ENCODE peak calls at places on chromosomes 16 and 17, in nine cellular contexts. V, K, I, D, U, G, B, E and C are unnamed samples.

GRCh38 chr17:51692917-51693316 is 432.6 kb downstream of the UTP18 start:
- DNase-seq in D (no peak), E (no peak), I (no peak), V (no peak), U (no peak), K (no peak), B (no peak), G (no peak), C (no peak)

GRCh38 chr17:42097691-42098661 is at the start of gene ZNF385C:
- DNase-seq in D (peak; percentile 43), U (no peak), G (no peak), E (peak; percentile 48), I (no peak), K (no peak), B (no peak), V (no peak), C (no peak)

GRCh38 chr17:57442914-57443571 is 186.7 kb downstream of the MSI2 start:
- DNase-seq in D (peak; percentile 20), G (peak; percentile 93), E (peak; percentile 74), I (peak; percentile 35), V (peak; percentile 53), B (peak; percentile 56), U (peak; percentile 86), K (peak; percentile 64), C (peak; percentile 32)

GRCh38 chr16:380837-381787 is 666 bp downstream of the PGAP6 start:
- DNase-seq in D (no peak), U (no peak), K (no peak), G (peak; percentile 37), E (peak; percentile 36), I (peak; percentile 72), V (no peak), B (no peak), C (no peak)

GRCh38 chr17:50181601-50182345 is 16.0 kb downstream of the SGCA start:
- DNase-seq in V (no peak), B (peak; percentile 74), E (no peak), U (no peak), I (no peak), K (no peak), D (no peak), G (no peak), C (no peak)

GRCh38 chr16:50202926-50203624 is 50.0 kb downstream of the TENT4B start:
- DNase-seq in B (no peak), V (no peak), D (no peak), I (no peak), U (peak; percentile 89), E (no peak), G (no peak), K (no peak), C (peak; percentile 73)

GRCh38 chr17:64130559-64131001 is 636 bp upstream of the ERN1 start:
- DNase-seq in U (no peak), G (no peak), I (no peak), K (peak; percentile 66), B (no peak), V (no peak), E (peak; percentile 79), D (no peak), C (peak; percentile 74)

GRCh38 chr17:8687732-8688131 is 56.9 kb downstream of the CCDC42 start:
- DNase-seq in V (no peak), E (no peak), B (no peak), K (no peak), D (no peak), I (no peak), G (no peak), U (no peak), C (no peak)

GRCh38 chr17:17445925-17446665 is 30.7 kb upstream of the MED9 start:
- DNase-seq in I (no peak), D (no peak), U (peak; percentile 96), E (no peak), G (no peak), V (no peak), K (peak; percentile 78), B (no peak), C (peak; percentile 30)

GRCh38 chr17:32943206-32943605 is 15.3 kb downstream of the TMEM98 start:
- DNase-seq in E (no peak), I (no peak), U (no peak), G (no peak), V (no peak), B (no peak), D (no peak), K (no peak), C (peak; percentile 28)

GRCh38 chr17:64128787-64129514 is 993 bp downstream of the ERN1 start:
- DNase-seq in G (peak; percentile 29), K (no peak), U (peak; percentile 31), E (no peak), V (no peak), I (peak; percentile 68), D (no peak), B (no peak), C (peak; percentile 21)

GRCh38 chr16:30032083-30032819 is 1.2 kb upstream of the TLCD3B start:
- DNase-seq in B (peak; percentile 52), I (no peak), G (peak; percentile 80), U (peak; percentile 71), K (no peak), D (peak; percentile 47), V (no peak), E (peak; percentile 75), C (peak; percentile 30)

GRCh38 chr16:12651765-12652531 is 151.7 kb downstream of the CPPED1 start:
- DNase-seq in E (no peak), I (no peak), U (peak; percentile 67), V (no peak), K (no peak), B (no peak), D (no peak), G (no peak), C (no peak)

GRCh38 chr17:28985950-28986713 is 19.7 kb downstream of the SEZ6 start:
- DNase-seq in D (no peak), K (no peak), G (no peak), V (no peak), I (no peak), U (no peak), E (no peak), B (no peak), C (no peak)

GRCh38 chr16:81848306-81848853 is 69.3 kb downstream of the PLCG2 start:
- DNase-seq in V (no peak), U (no peak), G (no peak), E (no peak), I (no peak), B (no peak), D (no peak), K (no peak), C (no peak)

GRCh38 chr17:50187741-50188520 is 13.5 kb downstream of the COL1A1 start:
- DNase-seq in B (no peak), I (no peak), G (no peak), E (no peak), K (no peak), U (no peak), D (no peak), V (no peak), C (no peak)

GRCh38 chr17:18377437-18378204 is at the start of gene EVPLL:
- DNase-seq in I (peak; percentile 80), K (peak; percentile 92), V (no peak), G (peak; percentile 13), U (peak; percentile 36), B (peak; percentile 92), D (no peak), E (no peak), C (peak; percentile 88)

GRCh38 chr17:9994761-9995160 is 89.7 kb upstream of the RCVRN start:
- DNase-seq in V (no peak), E (no peak), B (no peak), G (no peak), D (no peak), U (no peak), K (no peak), I (no peak), C (no peak)